ENCODE peak calls at places on chromosomes 13 and 19, in six cellular contexts. One of them, this sample, is unnamed.

GRCh38 chr13:28527629-28528028 is 32.7 kb upstream of the FLT1 start:
- DNase-seq in activated CD4-positive, alpha-beta T cell treated with anti-CD3 and anti-CD28 coated beads, Interleukin-2, amount 50 U/mL, for 48 hours: no peak
- DNase-seq in small intestine: no peak
- DNase-seq in NCI-H774: no peak
- DNase-seq in nephron progenitor cell: no peak
- DNase-seq in stimulated activated CD4-positive, alpha-beta T cell treated with anti-CD3 and anti-CD28 coated beads, Interleukin-1b, Interleukin-23, amount 100 ng/mL, for 24 hours: no peak
- DNase-seq in this sample: no peak

GRCh38 chr13:47661076-47661475 is 340.0 kb downstream of the SUCLA2 start:
- DNase-seq in activated CD4-positive, alpha-beta T cell treated with anti-CD3 and anti-CD28 coated beads, Interleukin-2, amount 50 U/mL, for 48 hours: no peak
- DNase-seq in small intestine: no peak
- DNase-seq in NCI-H774: no peak
- DNase-seq in nephron progenitor cell: no peak
- DNase-seq in stimulated activated CD4-positive, alpha-beta T cell treated with anti-CD3 and anti-CD28 coated beads, Interleukin-1b, Interleukin-23, amount 100 ng/mL, for 24 hours: no peak
- DNase-seq in this sample: peak

GRCh38 chr13:31697290-31697689 is 42.0 kb upstream of the RXFP2 start:
- DNase-seq in activated CD4-positive, alpha-beta T cell treated with anti-CD3 and anti-CD28 coated beads, Interleukin-2, amount 50 U/mL, for 48 hours: no peak
- DNase-seq in small intestine: no peak
- DNase-seq in NCI-H774: no peak
- DNase-seq in nephron progenitor cell: no peak
- DNase-seq in stimulated activated CD4-positive, alpha-beta T cell treated with anti-CD3 and anti-CD28 coated beads, Interleukin-1b, Interleukin-23, amount 100 ng/mL, for 24 hours: no peak
- DNase-seq in this sample: no peak

GRCh38 chr19:48348039-48348438 is 15.7 kb downstream of the TMEM143 start:
- DNase-seq in activated CD4-positive, alpha-beta T cell treated with anti-CD3 and anti-CD28 coated beads, Interleukin-2, amount 50 U/mL, for 48 hours: no peak
- DNase-seq in small intestine: no peak
- DNase-seq in NCI-H774: no peak
- DNase-seq in nephron progenitor cell: no peak
- DNase-seq in stimulated activated CD4-positive, alpha-beta T cell treated with anti-CD3 and anti-CD28 coated beads, Interleukin-1b, Interleukin-23, amount 100 ng/mL, for 24 hours: no peak
- DNase-seq in this sample: no peak

GRCh38 chr13:39039033-39039432 is 777 bp downstream of the NHLRC3 start:
- DNase-seq in activated CD4-positive, alpha-beta T cell treated with anti-CD3 and anti-CD28 coated beads, Interleukin-2, amount 50 U/mL, for 48 hours: no peak
- DNase-seq in small intestine: no peak
- DNase-seq in NCI-H774: no peak
- DNase-seq in nephron progenitor cell: no peak
- DNase-seq in stimulated activated CD4-positive, alpha-beta T cell treated with anti-CD3 and anti-CD28 coated beads, Interleukin-1b, Interleukin-23, amount 100 ng/mL, for 24 hours: no peak
- DNase-seq in this sample: no peak

GRCh38 chr19:30135358-30135757 is 193.3 kb downstream of the URI1 start:
- DNase-seq in activated CD4-positive, alpha-beta T cell treated with anti-CD3 and anti-CD28 coated beads, Interleukin-2, amount 50 U/mL, for 48 hours: no peak
- DNase-seq in small intestine: no peak
- DNase-seq in NCI-H774: no peak
- DNase-seq in nephron progenitor cell: no peak
- DNase-seq in stimulated activated CD4-positive, alpha-beta T cell treated with anti-CD3 and anti-CD28 coated beads, Interleukin-1b, Interleukin-23, amount 100 ng/mL, for 24 hours: no peak
- DNase-seq in this sample: no peak

GRCh38 chr19:47598407-47599349 is 10.3 kb upstream of the BICRA start:
- DNase-seq in activated CD4-positive, alpha-beta T cell treated with anti-CD3 and anti-CD28 coated beads, Interleukin-2, amount 50 U/mL, for 48 hours: no peak
- DNase-seq in small intestine: peak
- DNase-seq in NCI-H774: no peak
- DNase-seq in nephron progenitor cell: no peak
- DNase-seq in stimulated activated CD4-positive, alpha-beta T cell treated with anti-CD3 and anti-CD28 coated beads, Interleukin-1b, Interleukin-23, amount 100 ng/mL, for 24 hours: no peak
- DNase-seq in this sample: peak

GRCh38 chr19:53789708-53790678 is 34.1 kb downstream of the NLRP12 start:
- DNase-seq in activated CD4-positive, alpha-beta T cell treated with anti-CD3 and anti-CD28 coated beads, Interleukin-2, amount 50 U/mL, for 48 hours: no peak
- DNase-seq in small intestine: no peak
- DNase-seq in NCI-H774: no peak
- DNase-seq in nephron progenitor cell: no peak
- DNase-seq in stimulated activated CD4-positive, alpha-beta T cell treated with anti-CD3 and anti-CD28 coated beads, Interleukin-1b, Interleukin-23, amount 100 ng/mL, for 24 hours: no peak
- DNase-seq in this sample: no peak

GRCh38 chr13:98466634-98467236 is 110.2 kb downstream of the STK24 start:
- DNase-seq in activated CD4-positive, alpha-beta T cell treated with anti-CD3 and anti-CD28 coated beads, Interleukin-2, amount 50 U/mL, for 48 hours: peak
- DNase-seq in small intestine: no peak
- DNase-seq in NCI-H774: no peak
- DNase-seq in nephron progenitor cell: peak
- DNase-seq in stimulated activated CD4-positive, alpha-beta T cell treated with anti-CD3 and anti-CD28 coated beads, Interleukin-1b, Interleukin-23, amount 100 ng/mL, for 24 hours: peak
- DNase-seq in this sample: no peak

GRCh38 chr13:94309997-94310842 is 169.3 kb downstream of the DCT start:
- DNase-seq in activated CD4-positive, alpha-beta T cell treated with anti-CD3 and anti-CD28 coated beads, Interleukin-2, amount 50 U/mL, for 48 hours: no peak
- DNase-seq in small intestine: no peak
- DNase-seq in NCI-H774: no peak
- DNase-seq in nephron progenitor cell: no peak
- DNase-seq in stimulated activated CD4-positive, alpha-beta T cell treated with anti-CD3 and anti-CD28 coated beads, Interleukin-1b, Interleukin-23, amount 100 ng/mL, for 24 hours: no peak
- DNase-seq in this sample: peak

GRCh38 chr19:6509118-6509971 is 7.2 kb upstream of the TUBB4A start:
- DNase-seq in activated CD4-positive, alpha-beta T cell treated with anti-CD3 and anti-CD28 coated beads, Interleukin-2, amount 50 U/mL, for 48 hours: no peak
- DNase-seq in small intestine: no peak
- DNase-seq in NCI-H774: no peak
- DNase-seq in nephron progenitor cell: no peak
- DNase-seq in stimulated activated CD4-positive, alpha-beta T cell treated with anti-CD3 and anti-CD28 coated beads, Interleukin-1b, Interleukin-23, amount 100 ng/mL, for 24 hours: no peak
- DNase-seq in this sample: no peak

GRCh38 chr19:1177322-1178114 is 3.5 kb upstream of the SBNO2 start:
- DNase-seq in activated CD4-positive, alpha-beta T cell treated with anti-CD3 and anti-CD28 coated beads, Interleukin-2, amount 50 U/mL, for 48 hours: no peak
- DNase-seq in small intestine: no peak
- DNase-seq in NCI-H774: no peak
- DNase-seq in nephron progenitor cell: no peak
- DNase-seq in stimulated activated CD4-positive, alpha-beta T cell treated with anti-CD3 and anti-CD28 coated beads, Interleukin-1b, Interleukin-23, amount 100 ng/mL, for 24 hours: no peak
- DNase-seq in this sample: peak

GRCh38 chr19:36331353-36332228 is 47.4 kb downstream of the ZFP14 start:
- DNase-seq in activated CD4-positive, alpha-beta T cell treated with anti-CD3 and anti-CD28 coated beads, Interleukin-2, amount 50 U/mL, for 48 hours: peak
- DNase-seq in small intestine: peak
- DNase-seq in NCI-H774: peak
- DNase-seq in nephron progenitor cell: peak
- DNase-seq in stimulated activated CD4-positive, alpha-beta T cell treated with anti-CD3 and anti-CD28 coated beads, Interleukin-1b, Interleukin-23, amount 100 ng/mL, for 24 hours: peak
- DNase-seq in this sample: peak

GRCh38 chr19:46492841-46493235 is 2.8 kb downstream of the PNMA8B start:
- DNase-seq in activated CD4-positive, alpha-beta T cell treated with anti-CD3 and anti-CD28 coated beads, Interleukin-2, amount 50 U/mL, for 48 hours: no peak
- DNase-seq in small intestine: no peak
- DNase-seq in NCI-H774: no peak
- DNase-seq in nephron progenitor cell: no peak
- DNase-seq in stimulated activated CD4-positive, alpha-beta T cell treated with anti-CD3 and anti-CD28 coated beads, Interleukin-1b, Interleukin-23, amount 100 ng/mL, for 24 hours: no peak
- DNase-seq in this sample: no peak

GRCh38 chr19:12346896-12347295 is 13.5 kb upstream of the ZNF563 start:
- DNase-seq in activated CD4-positive, alpha-beta T cell treated with anti-CD3 and anti-CD28 coated beads, Interleukin-2, amount 50 U/mL, for 48 hours: no peak
- DNase-seq in small intestine: peak
- DNase-seq in NCI-H774: no peak
- DNase-seq in nephron progenitor cell: no peak
- DNase-seq in stimulated activated CD4-positive, alpha-beta T cell treated with anti-CD3 and anti-CD28 coated beads, Interleukin-1b, Interleukin-23, amount 100 ng/mL, for 24 hours: no peak
- DNase-seq in this sample: no peak

GRCh38 chr19:18419195-18419698 is at the start of gene SSBP4:
- DNase-seq in activated CD4-positive, alpha-beta T cell treated with anti-CD3 and anti-CD28 coated beads, Interleukin-2, amount 50 U/mL, for 48 hours: peak
- DNase-seq in small intestine: peak
- DNase-seq in NCI-H774: peak
- DNase-seq in nephron progenitor cell: peak
- DNase-seq in stimulated activated CD4-positive, alpha-beta T cell treated with anti-CD3 and anti-CD28 coated beads, Interleukin-1b, Interleukin-23, amount 100 ng/mL, for 24 hours: peak
- DNase-seq in this sample: peak

GRCh38 chr13:33194820-33195692 is 90.5 kb downstream of the STARD13 start:
- DNase-seq in activated CD4-positive, alpha-beta T cell treated with anti-CD3 and anti-CD28 coated beads, Interleukin-2, amount 50 U/mL, for 48 hours: no peak
- DNase-seq in small intestine: no peak
- DNase-seq in NCI-H774: peak
- DNase-seq in nephron progenitor cell: peak
- DNase-seq in stimulated activated CD4-positive, alpha-beta T cell treated with anti-CD3 and anti-CD28 coated beads, Interleukin-1b, Interleukin-23, amount 100 ng/mL, for 24 hours: no peak
- DNase-seq in this sample: peak

GRCh38 chr19:17865364-17866311 is 5.9 kb downstream of the RPL18A start:
- DNase-seq in activated CD4-positive, alpha-beta T cell treated with anti-CD3 and anti-CD28 coated beads, Interleukin-2, amount 50 U/mL, for 48 hours: no peak
- DNase-seq in small intestine: peak
- DNase-seq in NCI-H774: no peak
- DNase-seq in nephron progenitor cell: no peak
- DNase-seq in stimulated activated CD4-positive, alpha-beta T cell treated with anti-CD3 and anti-CD28 coated beads, Interleukin-1b, Interleukin-23, amount 100 ng/mL, for 24 hours: no peak
- DNase-seq in this sample: no peak

GRCh38 chr19:45463241-45463640 is 4.6 kb upstream of the FOSB start:
- DNase-seq in activated CD4-positive, alpha-beta T cell treated with anti-CD3 and anti-CD28 coated beads, Interleukin-2, amount 50 U/mL, for 48 hours: no peak
- DNase-seq in small intestine: no peak
- DNase-seq in NCI-H774: peak
- DNase-seq in nephron progenitor cell: no peak
- DNase-seq in stimulated activated CD4-positive, alpha-beta T cell treated with anti-CD3 and anti-CD28 coated beads, Interleukin-1b, Interleukin-23, amount 100 ng/mL, for 24 hours: no peak
- DNase-seq in this sample: no peak

This sample was measured in stromal cell of bone marrow.